ENCODE peak calls at places on chromosomes 16 and 17, in eight cellular contexts. One of them, this sample, is unnamed.

GRCh38 chr17:21842332-21843317 is 150.3 kb downstream of the KCNJ18 start:
- DNase-seq in activated CD4-positive, CD25-positive, alpha-beta regulatory T cell: no peak
- DNase-seq in A549: no peak
- DNase-seq in osteoblast: no peak
- DNase-seq in AG08396: no peak
- DNase-seq in neural crest cell: no peak
- DNase-seq in left cardiac atrium: no peak
- DNase-seq in endothelial cell: no peak
- DNase-seq in this sample: no peak

GRCh38 chr17:41171881-41172280 is 3.9 kb upstream of the KRTAP4-3 start:
- DNase-seq in neural crest cell: no peak
- DNase-seq in endothelial cell: no peak
- DNase-seq in activated CD4-positive, CD25-positive, alpha-beta regulatory T cell: no peak
- DNase-seq in A549: no peak
- DNase-seq in left cardiac atrium: no peak
- DNase-seq in AG08396: no peak
- DNase-seq in osteoblast: no peak
- DNase-seq in this sample: no peak

GRCh38 chr17:14320734-14321475 is 20.0 kb downstream of the HS3ST3B1 start:
- DNase-seq in A549: no peak
- DNase-seq in AG08396: no peak
- DNase-seq in left cardiac atrium: no peak
- DNase-seq in neural crest cell: no peak
- DNase-seq in osteoblast: no peak
- DNase-seq in activated CD4-positive, CD25-positive, alpha-beta regulatory T cell: no peak
- DNase-seq in endothelial cell: no peak
- DNase-seq in this sample: no peak

GRCh38 chr17:36690190-36690589 is 88.8 kb downstream of the MRM1 start:
- DNase-seq in neural crest cell: no peak
- DNase-seq in left cardiac atrium: no peak
- DNase-seq in A549: no peak
- DNase-seq in activated CD4-positive, CD25-positive, alpha-beta regulatory T cell: no peak
- DNase-seq in osteoblast: no peak
- DNase-seq in endothelial cell: no peak
- DNase-seq in AG08396: no peak
- DNase-seq in this sample: no peak

GRCh38 chr16:27264151-27264550 is 4.4 kb downstream of the NSMCE1 start:
- DNase-seq in osteoblast: no peak
- DNase-seq in endothelial cell: no peak
- DNase-seq in A549: no peak
- DNase-seq in AG08396: no peak
- DNase-seq in left cardiac atrium: no peak
- DNase-seq in neural crest cell: no peak
- DNase-seq in activated CD4-positive, CD25-positive, alpha-beta regulatory T cell: no peak
- DNase-seq in this sample: no peak

GRCh38 chr16:11612110-11612981 is 25.6 kb upstream of the LITAF start:
- DNase-seq in osteoblast: no peak
- DNase-seq in left cardiac atrium: no peak
- DNase-seq in A549: peak
- DNase-seq in neural crest cell: no peak
- DNase-seq in activated CD4-positive, CD25-positive, alpha-beta regulatory T cell: no peak
- DNase-seq in AG08396: no peak
- DNase-seq in endothelial cell: no peak
- DNase-seq in this sample: no peak

GRCh38 chr16:52953215-52953614 is 99.5 kb downstream of the CHD9NB start:
- DNase-seq in AG08396: no peak
- DNase-seq in neural crest cell: no peak
- DNase-seq in activated CD4-positive, CD25-positive, alpha-beta regulatory T cell: no peak
- DNase-seq in endothelial cell: no peak
- DNase-seq in osteoblast: no peak
- DNase-seq in A549: no peak
- DNase-seq in left cardiac atrium: no peak
- DNase-seq in this sample: no peak

GRCh38 chr17:57606111-57606875 is 138.8 kb downstream of the CCDC182 start:
- DNase-seq in left cardiac atrium: no peak
- DNase-seq in endothelial cell: no peak
- DNase-seq in neural crest cell: no peak
- DNase-seq in A549: no peak
- DNase-seq in AG08396: no peak
- DNase-seq in activated CD4-positive, CD25-positive, alpha-beta regulatory T cell: no peak
- DNase-seq in osteoblast: no peak
- DNase-seq in this sample: no peak

GRCh38 chr16:85173981-85174751 is 61.9 kb upstream of the CIBAR2 start:
- DNase-seq in A549: peak
- DNase-seq in AG08396: peak
- DNase-seq in endothelial cell: no peak
- DNase-seq in osteoblast: peak
- DNase-seq in neural crest cell: no peak
- DNase-seq in activated CD4-positive, CD25-positive, alpha-beta regulatory T cell: no peak
- DNase-seq in left cardiac atrium: peak
- DNase-seq in this sample: no peak